ENCODE peak calls at places on chromosomes 13 and 19, in six cellular contexts. S, B, J, Y, H and Q are unnamed samples.
A peak's percentile ranks its signal among the peaks of the same experiment; 100 is the strongest.

GRCh38 chr19:38134538-38135149 is 89.4 kb downstream of the DPF1 start:
- DNase-seq in S (no peak), B (no peak), J (no peak), Y (peak; percentile 57), H (no peak), Q (no peak)

GRCh38 chr19:12825259-12826131 is 8.9 kb downstream of the RTBDN start:
- DNase-seq in S (no peak), B (no peak), J (no peak), Y (no peak), H (no peak), Q (no peak)

GRCh38 chr19:49136771-49137171 is 17.4 kb downstream of the PPFIA3 start:
- DNase-seq in S (no peak), B (no peak), J (peak; percentile 32), Y (no peak), H (no peak), Q (no peak)

GRCh38 chr13:20264271-20265018 is 32.3 kb upstream of the GJB6 start:
- DNase-seq in S (no peak), B (no peak), J (no peak), Y (no peak), H (no peak), Q (no peak)

GRCh38 chr13:52048516-52048915 is 24.0 kb downstream of the UTP14C start:
- DNase-seq in S (no peak), B (no peak), J (no peak), Y (no peak), H (no peak), Q (no peak)

GRCh38 chr13:77310161-77310560 is 16.7 kb downstream of the MYCBP2 start:
- DNase-seq in S (no peak), B (no peak), J (no peak), Y (no peak), H (no peak), Q (no peak)

GRCh38 chr13:35984287-35984686 is 146.9 kb downstream of the DCLK1 start:
- DNase-seq in S (no peak), B (no peak), J (no peak), Y (no peak), H (no peak), Q (peak; percentile 11)

GRCh38 chr19:54173951-54174817 is 1.2 kb upstream of the TMC4 start:
- DNase-seq in S (no peak), B (no peak), J (no peak), Y (no peak), H (no peak), Q (no peak)

GRCh38 chr13:93496985-93497673 is 270.5 kb downstream of the GPC6 start:
- DNase-seq in S (no peak), B (no peak), J (no peak), Y (no peak), H (no peak), Q (no peak)

GRCh38 chr19:1041835-1042685 is 2.2 kb downstream of the ABCA7 start:
- DNase-seq in S (no peak), B (no peak), J (no peak), Y (no peak), H (no peak), Q (no peak)

GRCh38 chr19:55389386-55390317 is 3.9 kb downstream of the RPL28 start:
- DNase-seq in S (no peak), B (no peak), J (no peak), Y (no peak), H (no peak), Q (no peak)

GRCh38 chr13:111371211-111371610 is 50.8 kb downstream of the TEX29 start:
- DNase-seq in S (no peak), B (no peak), J (no peak), Y (no peak), H (peak; percentile 0), Q (peak; percentile 22)

GRCh38 chr19:10230155-10230903 is 802 bp downstream of the S1PR2 start:
- DNase-seq in S (no peak), B (peak; percentile 43), J (peak; percentile 31), Y (peak; percentile 56), H (peak; percentile 41), Q (no peak)

GRCh38 chr19:20840371-20840770 is 64.3 kb downstream of the ZNF66 start:
- DNase-seq in S (no peak), B (no peak), J (peak; percentile 65), Y (no peak), H (no peak), Q (no peak)

GRCh38 chr13:86581711-86582110 is 782.5 kb upstream of the SLITRK6 start:
- DNase-seq in S (no peak), B (no peak), J (no peak), Y (no peak), H (no peak), Q (no peak)

GRCh38 chr13:41398494-41399190 is 58.7 kb upstream of the RGCC start:
- DNase-seq in S (no peak), B (no peak), J (no peak), Y (no peak), H (no peak), Q (no peak)

GRCh38 chr13:41403983-41404382 is 53.4 kb upstream of the RGCC start:
- DNase-seq in S (no peak), B (no peak), J (no peak), Y (no peak), H (no peak), Q (no peak)

GRCh38 chr13:41402695-41403511 is 54.4 kb upstream of the RGCC start:
- DNase-seq in S (no peak), B (no peak), J (no peak), Y (no peak), H (no peak), Q (no peak)

GRCh38 chr13:41405367-41405766 is 52.0 kb upstream of the RGCC start:
- DNase-seq in S (no peak), B (no peak), J (no peak), Y (no peak), H (no peak), Q (no peak)

DNA sequence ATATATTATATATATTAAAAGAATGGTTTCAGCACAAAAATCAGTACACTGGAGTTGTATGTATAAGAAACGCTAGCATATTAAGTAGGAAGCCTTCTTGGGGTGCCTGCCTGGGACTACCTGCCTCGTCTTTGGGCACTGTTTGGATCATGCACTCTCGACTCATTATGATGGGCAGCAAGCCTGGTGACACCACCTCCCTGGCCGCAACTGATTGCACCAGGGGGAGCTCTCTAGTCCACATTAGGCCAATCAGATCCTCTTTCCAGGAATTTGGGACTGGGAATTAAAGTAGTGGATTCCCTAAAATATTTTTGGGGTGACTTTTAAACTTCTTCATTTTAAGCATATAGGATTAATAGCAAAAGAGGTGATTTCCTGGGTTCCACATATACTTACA is 56.0 kb upstream of the RGCC start:
- DNase-seq in S (no peak), B (no peak), J (no peak), Y (no peak), H (no peak), Q (no peak)
- TF ChIP-seq CTCF in S (no peak), B (no peak), J (no peak), Y (no peak), H (no peak), Q (no peak)

GRCh38 chr19:8210660-8211101 is 1.5 kb downstream of the CERS4 start:
- DNase-seq in S (no peak), B (no peak), J (no peak), Y (no peak), H (no peak), Q (no peak)
- H3K27ac ChIP-seq in S (no peak overlapping the region), B (no peak overlapping the region), J (no peak overlapping the region), Y (no peak overlapping the region), H (peak overlapping the region; percentile 91), Q (peak overlapping the region; percentile 91)

DNA sequence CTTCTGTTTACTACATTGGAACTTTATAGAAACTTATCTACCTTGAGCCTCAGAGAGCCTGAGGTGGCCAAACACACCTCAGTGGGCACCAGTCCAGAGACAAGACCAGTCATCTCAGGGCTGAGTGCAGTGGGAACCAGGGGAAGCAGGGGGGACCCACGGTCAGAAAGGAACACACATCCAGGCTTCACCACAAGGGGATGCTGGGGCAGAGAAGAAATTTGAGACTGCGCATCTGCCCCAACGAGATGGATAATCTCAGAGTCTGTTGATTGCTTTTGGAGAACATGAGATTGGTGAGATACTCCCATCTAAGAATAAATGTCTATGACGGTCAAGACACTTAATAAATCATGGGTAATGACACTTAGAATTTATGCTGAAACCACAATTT is 98.7 kb downstream of the DOCK9 start:
- DNase-seq in S (no peak), B (no peak), J (no peak), Y (no peak), H (no peak), Q (no peak)
- TF ChIP-seq CTCF in S (no peak), B (no peak), J (no peak), Y (no peak), H (no peak), Q (no peak)

DNA sequence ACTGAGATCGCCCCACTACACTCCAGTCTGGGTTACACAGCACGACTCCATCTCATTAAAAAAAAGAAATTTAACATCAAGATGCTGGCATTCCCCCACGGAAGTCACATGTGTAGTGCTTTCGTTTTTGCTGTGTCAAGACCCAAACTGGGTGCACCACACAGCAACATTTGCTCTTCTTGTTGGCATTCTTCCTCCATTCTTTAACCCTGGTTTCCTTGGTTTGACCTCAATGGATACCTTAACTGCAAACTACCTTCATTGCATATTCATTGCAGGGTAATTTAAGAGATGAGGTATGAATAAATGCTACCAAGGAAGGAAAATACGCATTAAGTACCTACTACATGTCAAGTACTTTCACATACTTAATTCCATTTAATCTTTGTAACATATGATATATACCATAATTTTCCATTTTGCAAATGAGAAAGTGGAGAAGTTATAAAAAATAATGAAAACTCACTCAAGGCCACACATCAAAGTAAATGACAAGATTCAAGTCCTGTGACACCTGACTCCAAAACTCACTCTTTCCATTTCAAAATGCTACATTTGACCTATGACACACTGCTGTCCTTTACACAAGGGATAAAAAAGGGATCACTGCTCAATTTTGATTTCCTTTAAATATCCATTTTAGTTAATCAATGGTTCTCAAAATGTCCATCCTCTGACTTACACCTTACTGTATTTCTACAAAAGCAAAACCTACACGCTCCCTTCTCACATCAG is 59.2 kb downstream of the STK24 start:
- DNase-seq in S (no peak), B (no peak), J (no peak), Y (no peak), H (no peak), Q (no peak)
- H3K27ac ChIP-seq in S (no peak overlapping the region), B (no peak overlapping the region), J (no peak overlapping the region), Y (no peak overlapping the region), H (no peak overlapping the region), Q (no peak overlapping the region)

GRCh38 chr13:50081899-50082425 is 66.7 kb downstream of the KCNRG start:
- DNase-seq in S (peak; percentile 92), B (peak; percentile 98), J (peak; percentile 95), Y (peak; percentile 98), H (peak; percentile 97), Q (peak; percentile 99)
- TF ChIP-seq CTCF in S (no peak), B (no peak), J (no peak), Y (peak; percentile 2), H (peak; percentile 24), Q (no peak)